ENCODE peak calls at places on chromosomes 1 and 21, in five cellular contexts. H, E, R, Q and I are unnamed samples.

GRCh38 chr1:226091461-226091860 is 28.9 kb downstream of the H3-3A start:
- DNase-seq in H (no peak), E (no peak), R (no peak), Q (no peak), I (no peak)

GRCh38 chr1:201495447-201496295 is 11.3 kb downstream of the CSRP1 start:
- DNase-seq in H (no peak), E (no peak), R (no peak), Q (no peak), I (no peak)

GRCh38 chr1:156910309-156910782 is 10.1 kb upstream of the LRRC71 start:
- DNase-seq in H (peak), E (peak), R (peak), Q (no peak), I (peak)

GRCh38 chr1:41868241-41868953 is 50.3 kb downstream of the HIVEP3 start:
- DNase-seq in H (no peak), E (no peak), R (peak), Q (no peak), I (no peak)

GRCh38 chr21:32538147-32538792 is 47.1 kb downstream of the TCP10L start:
- DNase-seq in H (no peak), E (no peak), R (no peak), Q (no peak), I (no peak)

GRCh38 chr1:61914823-61915482 is 172.7 kb downstream of the PATJ start:
- DNase-seq in H (no peak), E (no peak), R (no peak), Q (no peak), I (no peak)

GRCh38 chr1:59220356-59220755 is 76.5 kb upstream of the FGGY start:
- DNase-seq in H (no peak), E (no peak), R (no peak), Q (no peak), I (no peak)

GRCh38 chr1:169595764-169596711 is 9.8 kb upstream of the F5 start:
- DNase-seq in H (no peak), E (peak), R (no peak), Q (no peak), I (no peak)

GRCh38 chr1:227890451-227891222 is 57.1 kb downstream of the WNT9A start:
- DNase-seq in H (no peak), E (no peak), R (no peak), Q (no peak), I (no peak)

GRCh38 chr1:117051224-117052064 is 8.7 kb upstream of the TTF2 start:
- DNase-seq in H (peak), E (no peak), R (peak), Q (no peak), I (peak)

GRCh38 chr1:1911390-1912041 is 3.5 kb upstream of the CALML6 start:
- DNase-seq in H (no peak), E (no peak), R (no peak), Q (no peak), I (no peak)

GRCh38 chr1:173302890-173303829 is 96.0 kb upstream of the TNFSF4 start:
- DNase-seq in H (no peak), E (no peak), R (no peak), Q (no peak), I (no peak)

GRCh38 chr1:247172956-247173355 is 1.1 kb upstream of the ZNF124 start:
- DNase-seq in H (no peak), E (no peak), R (no peak), Q (no peak), I (no peak)

GRCh38 chr1:67126111-67126746 is 8.5 kb downstream of the C1orf141 start:
- DNase-seq in H (no peak), E (peak), R (no peak), Q (no peak), I (no peak)

GRCh38 chr1:245181123-245181522 is 26.3 kb downstream of the KIF26B start:
- DNase-seq in H (no peak), E (no peak), R (no peak), Q (no peak), I (no peak)

GRCh38 chr1:87169250-87169910 is 159.3 kb upstream of the LMO4 start:
- DNase-seq in H (no peak), E (no peak), R (no peak), Q (no peak), I (no peak)

GRCh38 chr21:31201548-31201947 is 142.5 kb downstream of the TIAM1 start:
- DNase-seq in H (no peak), E (no peak), R (no peak), Q (no peak), I (no peak)

GRCh38 chr1:180580237-180580636 is 21.5 kb downstream of the OVAAL start:
- DNase-seq in H (no peak), E (peak), R (no peak), Q (peak), I (no peak)

GRCh38 chr1:151210830-151211229 is 12.5 kb downstream of the PIP5K1A start:
- DNase-seq in H (no peak), E (no peak), R (no peak), Q (no peak), I (no peak)

GRCh38 chr1:10663668-10664035 is 132.8 kb downstream of the CASZ1 start:
- DNase-seq in H (no peak), E (peak), R (no peak), Q (peak), I (no peak)

GRCh38 chr1:231636157-231636556 is 9.6 kb downstream of the DISC1 start:
- DNase-seq in H (no peak), E (no peak), R (no peak), Q (no peak), I (no peak)

GRCh38 chr1:228894442-228894989 is 159.2 kb downstream of the RHOU start:
- DNase-seq in H (no peak), E (no peak), R (no peak), Q (no peak), I (no peak)

GRCh38 chr1:177091036-177091435 is 73.5 kb downstream of the ASTN1 start:
- DNase-seq in H (no peak), E (no peak), R (no peak), Q (no peak), I (no peak)

GRCh38 chr1:6127587-6128163 is 52.4 kb downstream of the CHD5 start:
- DNase-seq in H (peak), E (peak), R (peak), Q (peak), I (no peak)

GRCh38 chr1:55718758-55719671 is 503.9 kb upstream of the USP24 start:
- DNase-seq in H (no peak), E (no peak), R (no peak), Q (peak), I (no peak)

GRCh38 chr1:185155600-185156320 is 993 bp downstream of the TRMT1L start:
- DNase-seq in H (no peak), E (no peak), R (no peak), Q (no peak), I (no peak)

GRCh38 chr1:22102746-22103145 is 40.2 kb downstream of the WNT4 start:
- DNase-seq in H (no peak), E (no peak), R (no peak), Q (no peak), I (no peak)

GRCh38 chr1:61182049-61182448 is 99.7 kb downstream of the NFIA start:
- DNase-seq in H (no peak), E (no peak), R (no peak), Q (no peak), I (no peak)

GRCh38 chr1:244636488-244637259 is 16.3 kb upstream of the DESI2 start:
- DNase-seq in H (no peak), E (peak), R (no peak), Q (no peak), I (no peak)

GRCh38 chr1:33219886-33220661 is 36.2 kb upstream of the ZNF362 start:
- DNase-seq in H (no peak), E (peak), R (no peak), Q (no peak), I (no peak)

GRCh38 chr21:17387030-17387617 is 125.7 kb upstream of the CXADR start:
- DNase-seq in H (peak), E (peak), R (peak), Q (peak), I (peak)

GRCh38 chr1:97277891-97278662 is 556.5 kb downstream of the PTBP2 start:
- DNase-seq in H (no peak), E (no peak), R (no peak), Q (no peak), I (no peak)

GRCh38 chr1:150477733-150478132 is 9.5 kb upstream of the TARS2 start:
- DNase-seq in H (no peak), E (no peak), R (no peak), Q (no peak), I (no peak)

GRCh38 chr1:107405241-107405640 is 264.4 kb downstream of the NTNG1 start:
- DNase-seq in H (no peak), E (no peak), R (no peak), Q (no peak), I (no peak)

GRCh38 chr1:161933592-161934277 is 89.9 kb downstream of the OLFML2B start:
- DNase-seq in H (no peak), E (no peak), R (no peak), Q (no peak), I (no peak)

GRCh38 chr1:2115008-2115921 is 65.1 kb downstream of the PRKCZ start:
- DNase-seq in H (no peak), E (no peak), R (no peak), Q (no peak), I (no peak)

GRCh38 chr1:160217466-160218165 is 12.4 kb downstream of the PEA15 start:
- DNase-seq in H (no peak), E (no peak), R (no peak), Q (no peak), I (no peak)